ENCODE peak calls at places on chromosomes 2 and 18, in ten cellular contexts. Y is transverse colon, P is K562, Q is stomach, N is HCT116, E is breast epithelium, F is H1, W is sigmoid colon, A is SK-N-SH, B is Panc1. D is an unnamed sample.

GRCh38 chr18:58505181-58505580 is 123.7 kb downstream of the ALPK2 start:
- DNase-seq in P (no peak), E (no peak), N (no peak), W (no peak), B (no peak), Q (no peak), A (no peak), Y (no peak), F (no peak), D (no peak)

GRCh38 chr2:42046819-42047487 is 868 bp upstream of the PKDCC start:
- DNase-seq in P (peak; percentile 43), N (no peak), F (no peak), A (peak; percentile 63), W (peak; percentile 72), Y (no peak), E (no peak), B (no peak), Q (no peak), D (no peak)

GRCh38 chr2:105812180-105813044 is 67.7 kb downstream of the NCK2 start:
- DNase-seq in F (no peak), B (no peak), N (no peak), W (no peak), E (peak; percentile 31), P (no peak), A (peak; percentile 44), Q (no peak), Y (no peak), D (no peak)

GRCh38 chr18:65439184-65439583 is 311.6 kb upstream of the CDH7 start:
- DNase-seq in B (no peak), Q (no peak), N (no peak), A (peak; percentile 15), W (no peak), P (no peak), F (no peak), E (no peak), Y (no peak), D (no peak)

GRCh38 chr2:122261923-122262322 is 506.5 kb downstream of the TSN start:
- DNase-seq in E (no peak), Y (no peak), N (no peak), F (no peak), A (no peak), W (no peak), Q (no peak), B (no peak), P (no peak), D (no peak)

GRCh38 chr18:67938691-67939090 is 422.2 kb upstream of the DSEL start:
- DNase-seq in F (no peak), N (no peak), P (no peak), Y (no peak), Q (no peak), B (no peak), E (no peak), A (no peak), W (no peak), D (no peak)

GRCh38 chr2:31335921-31336570 is 78.5 kb downstream of the XDH start:
- DNase-seq in P (no peak), Y (no peak), N (no peak), E (peak; percentile 83), Q (no peak), W (no peak), F (no peak), B (no peak), A (peak; percentile 53), D (no peak)

GRCh38 chr2:194700726-194701125 is 956.3 kb upstream of the SLC39A10 start:
- DNase-seq in E (no peak), Y (no peak), P (no peak), B (no peak), W (no peak), N (no peak), F (no peak), Q (no peak), A (no peak), D (no peak)

GRCh38 chr2:9308186-9308955 is 101.8 kb downstream of the ASAP2 start:
- DNase-seq in Q (no peak), W (no peak), Y (no peak), F (no peak), P (no peak), E (no peak), B (no peak), A (no peak), N (no peak), D (no peak)

GRCh38 chr2:9306910-9307309 is 100.3 kb downstream of the ASAP2 start:
- DNase-seq in W (no peak), Y (no peak), B (no peak), F (no peak), Q (peak; percentile 75), P (no peak), E (no peak), N (no peak), A (no peak), D (no peak)

GRCh38 chr2:9309147-9309546 is 102.5 kb downstream of the ASAP2 start:
- DNase-seq in B (no peak), Y (no peak), A (no peak), W (no peak), Q (no peak), F (no peak), P (no peak), E (no peak), N (no peak), D (no peak)

GRCh38 chr2:9310390-9310789 is 103.8 kb downstream of the ASAP2 start:
- DNase-seq in B (peak; percentile 46), P (no peak), F (no peak), Y (peak; percentile 53), Q (peak; percentile 55), W (peak; percentile 81), E (no peak), N (no peak), A (peak; percentile 49), D (no peak)

DNA sequence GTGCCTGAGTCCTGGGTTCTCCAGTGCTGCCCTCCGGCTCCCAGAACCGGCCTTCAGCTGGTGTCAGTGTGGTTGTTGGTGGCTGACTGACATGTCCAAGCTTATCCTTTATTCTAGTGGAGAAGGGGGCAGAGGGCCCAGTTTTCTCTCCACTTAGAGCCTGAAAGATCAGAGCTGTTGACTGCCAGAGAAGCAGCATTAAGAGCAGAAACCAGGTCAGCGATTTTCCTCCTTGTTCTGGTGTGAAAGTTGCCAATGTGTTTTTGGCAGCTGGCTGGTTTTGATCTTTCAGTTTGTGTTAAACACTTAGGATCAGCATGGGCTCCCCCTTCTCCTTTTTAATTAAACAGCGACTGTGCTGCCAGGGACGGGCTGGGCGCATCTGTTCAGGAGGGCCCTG is 100.9 kb downstream of the ASAP2 start:
- DNase-seq in E (no peak), A (no peak), F (no peak), P (no peak), B (no peak), N (no peak), W (no peak), Q (no peak), Y (no peak), D (no peak)
- H3K4me1 ChIP-seq in E (peaks cover 17% of the 10 kb centered on the region), A (peaks cover 44% of the 10 kb centered on the region), F (peaks cover 3% of the 10 kb centered on the region), P (peaks cover 3% of the 10 kb centered on the region), B (peaks cover 36% of the 10 kb centered on the region), N (peaks cover 11% of the 10 kb centered on the region), W (no peaks in the 10 kb centered on the region), Q (peaks cover 35% of the 10 kb centered on the region), Y (peaks cover 21% of the 10 kb centered on the region), D (no peaks in the 10 kb centered on the region)

DNA sequence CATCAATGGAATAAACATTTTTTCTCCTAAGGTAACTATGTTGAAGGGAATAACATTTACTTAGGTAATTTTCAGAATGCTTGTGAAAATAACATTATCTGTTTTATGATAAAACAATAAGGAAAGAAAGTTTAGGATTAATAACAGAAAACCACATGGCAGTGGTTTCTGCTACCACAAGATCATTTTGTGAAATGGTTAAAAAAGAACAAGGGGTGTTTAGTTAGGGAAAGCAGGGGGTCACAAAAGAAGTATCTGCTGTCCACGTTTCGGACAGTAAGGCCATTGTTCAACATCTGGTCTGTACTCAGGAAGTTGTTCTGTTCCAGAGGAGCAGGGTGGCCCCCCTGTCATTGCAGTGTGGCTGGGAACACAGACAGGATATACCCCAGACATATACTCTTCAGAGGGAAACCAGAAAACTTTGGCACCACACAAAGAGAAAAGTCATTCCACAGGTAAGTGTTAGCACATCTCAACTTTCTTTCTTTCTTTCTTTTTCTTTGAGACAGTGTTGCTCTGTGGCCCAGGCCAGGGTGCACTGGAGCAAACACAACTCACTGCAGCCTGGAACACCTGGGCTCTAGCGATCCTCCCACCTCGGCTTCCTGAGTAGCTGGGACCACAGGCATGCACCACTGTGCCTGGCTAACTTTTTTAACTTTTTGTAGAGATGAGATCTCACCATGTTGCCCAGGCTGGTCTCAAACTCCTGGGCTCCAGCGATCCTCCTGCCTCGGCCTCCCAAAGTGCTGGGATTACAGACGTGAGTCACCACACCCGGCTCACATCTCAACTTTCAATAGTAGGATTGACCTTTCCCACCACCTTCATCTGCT is 14.8 kb upstream of the ARL5A start:
- DNase-seq in N (no peak), A (no peak), F (no peak), B (no peak), W (no peak), Y (no peak), P (no peak), E (no peak), Q (no peak), D (no peak)
- H3K4me3 ChIP-seq in N (no peak overlapping the region), A (no peak overlapping the region), F (no peak overlapping the region), B (no peak overlapping the region), W (no peak overlapping the region), Y (no peak overlapping the region), P (no peak overlapping the region), E (no peak overlapping the region), Q (no peak overlapping the region), D (no peak overlapping the region)

GRCh38 chr2:17539993-17540812 is at the start of gene VSNL1:
- DNase-seq in B (no peak), Q (peak; percentile 85), N (peak; percentile 79), E (peak; percentile 78), A (peak; percentile 96), F (peak; percentile 89), Y (peak; percentile 86), P (peak; percentile 59), W (peak; percentile 84), D (peak; percentile 67)

GRCh38 chr2:17542471-17542870 is 2.0 kb downstream of the VSNL1 start:
- DNase-seq in W (no peak), E (no peak), F (no peak), B (no peak), Y (no peak), N (no peak), A (no peak), Q (no peak), P (no peak), D (no peak)

GRCh38 chr2:17540813-17541513 is 467 bp downstream of the VSNL1 start:
- DNase-seq in E (no peak), A (peak; percentile 11), N (no peak), Q (no peak), P (no peak), Y (no peak), B (no peak), W (no peak), F (no peak), D (no peak)

GRCh38 chr2:17543131-17543660 is 2.7 kb downstream of the VSNL1 start:
- DNase-seq in N (no peak), Q (no peak), W (no peak), P (no peak), E (no peak), F (no peak), Y (no peak), B (no peak), A (no peak), D (no peak)

GRCh38 chr2:17541514-17541950 is 1.0 kb downstream of the VSNL1 start:
- DNase-seq in W (no peak), Y (no peak), F (no peak), N (no peak), P (no peak), Q (no peak), B (no peak), A (no peak), E (no peak), D (no peak)
- TF ChIP-seq POLR2AphosphoS5 in W (no peak), Y (no peak), F (no peak), N (no peak), P (no peak), Q (no peak), B (no peak), A (no peak), E (no peak), D (no peak)

GRCh38 chr2:130831356-130831755 is 5.4 kb upstream of the ARHGEF4 start:
- DNase-seq in Q (no peak), N (no peak), B (no peak), E (no peak), W (no peak), F (no peak), Y (no peak), A (no peak), P (no peak), D (peak; percentile 59)
- H3K4me1 ChIP-seq in Q (no peaks in the 10 kb centered on the region), N (peaks cover 5% of the 10 kb centered on the region), B (no peaks in the 10 kb centered on the region), E (no peaks in the 10 kb centered on the region), W (no peaks in the 10 kb centered on the region), F (no peaks in the 10 kb centered on the region), Y (no peaks in the 10 kb centered on the region), A (no peaks in the 10 kb centered on the region), P (peaks cover under 1% of the 10 kb centered on the region), D (no peaks in the 10 kb centered on the region)

D was measured in spleen.